ENCODE peak calls at places on chromosomes 7 and 10, in four cellular contexts. H is AG09309, Z is HEK293T, E is fibroblast of lung. M is an unnamed sample.

GRCh38 chr10:117551322-117552155 is 9.0 kb downstream of the EMX2 start:
- DNase-seq in H (no peak), Z (no peak), E (no peak), M (no peak)

GRCh38 chr10:58414270-58415041 is 29.2 kb downstream of the TFAM start:
- DNase-seq in H (no peak), Z (peak; percentile 38), E (peak; percentile 81), M (no peak)

GRCh38 chr7:155763721-155764431 is 48.4 kb downstream of the SHH start:
- DNase-seq in H (no peak), Z (no peak), E (no peak), M (no peak)

GRCh38 chr7:34236839-34237492 is 331.6 kb downstream of the BMPER start:
- DNase-seq in H (no peak), Z (no peak), E (no peak), M (peak; percentile 36)

GRCh38 chr10:100976906-100977305 is 7.6 kb downstream of the SEMA4G start:
- DNase-seq in H (no peak), Z (no peak), E (no peak), M (no peak)

GRCh38 chr7:135100856-135101255 is 47.0 kb upstream of the TMEM140 start:
- DNase-seq in H (no peak), Z (no peak), E (peak; percentile 3), M (no peak)

GRCh38 chr7:66100408-66101050 is 14.1 kb upstream of the CRCP start:
- DNase-seq in H (no peak), Z (no peak), E (no peak), M (no peak)

GRCh38 chr10:100879741-100880360 is 32.9 kb upstream of the SLF2 start:
- DNase-seq in H (no peak), Z (no peak), E (no peak), M (no peak)

GRCh38 chr10:6423413-6424170 is 156.5 kb downstream of the PRKCQ start:
- DNase-seq in H (no peak), Z (no peak), E (no peak), M (no peak)

GRCh38 chr10:80535671-80536360 is 1.9 kb upstream of the SH2D4B start:
- DNase-seq in H (no peak), Z (no peak), E (peak; percentile 41), M (peak; percentile 45)

GRCh38 chr7:1861799-1862458 is 191.9 kb downstream of the ELFN1 start:
- DNase-seq in H (no peak), Z (no peak), E (no peak), M (no peak)

GRCh38 chr7:128869138-128869943 is 6.7 kb downstream of the ATP6V1F start:
- DNase-seq in H (no peak), Z (peak; percentile 64), E (peak; percentile 37), M (no peak)

GRCh38 chr7:42914009-42914725 is 2.3 kb upstream of the C7orf25 start:
- DNase-seq in H (peak; percentile 68), Z (no peak), E (peak; percentile 38), M (no peak)

GRCh38 chr10:33927347-33927746 is 592.9 kb upstream of the NRP1 start:
- DNase-seq in H (no peak), Z (no peak), E (no peak), M (no peak)

GRCh38 chr10:36119439-36119838 is 477.3 kb upstream of the FZD8 start:
- DNase-seq in H (no peak), Z (no peak), E (no peak), M (no peak)

GRCh38 chr7:45700556-45700955 is 126.4 kb downstream of the ADCY1 start:
- DNase-seq in H (no peak), Z (no peak), E (no peak), M (no peak)

GRCh38 chr7:96067321-96067720 is 254.6 kb downstream of the SLC25A13 start:
- DNase-seq in H (no peak), Z (no peak), E (no peak), M (no peak)

GRCh38 chr7:6558837-6559236 is 7.6 kb upstream of the GRID2IP start:
- DNase-seq in H (peak; percentile 5), Z (peak; percentile 59), E (peak; percentile 37), M (peak; percentile 63)

GRCh38 chr10:22335204-22335956 is 9.9 kb upstream of the SPAG6 start:
- DNase-seq in H (no peak), Z (no peak), E (peak; percentile 62), M (peak; percentile 62)

GRCh38 chr7:140062118-140062527 is 628 bp downstream of the PARP12 start:
- DNase-seq in H (no peak), Z (no peak), E (no peak), M (no peak)

GRCh38 chr10:43043342-43043772 is 33.5 kb upstream of the RET start:
- DNase-seq in H (no peak), Z (no peak), E (no peak), M (no peak)

GRCh38 chr10:52542891-52543290 is 228.8 kb downstream of the DKK1 start:
- DNase-seq in H (no peak), Z (no peak), E (peak; percentile 43), M (no peak)

GRCh38 chr7:37218956-37219355 is 229.7 kb downstream of the ELMO1 start:
- DNase-seq in H (no peak), Z (no peak), E (no peak), M (no peak)

GRCh38 chr7:77393261-77393660 is 22.9 kb downstream of the GSAP start:
- DNase-seq in H (no peak), Z (no peak), E (no peak), M (no peak)

GRCh38 chr7:30843741-30844482 is 67.7 kb upstream of the AQP1 start:
- DNase-seq in H (no peak), Z (no peak), E (no peak), M (no peak)

GRCh38 chr10:51242393-51242792 is 168.1 kb downstream of the PRKG1 start:
- DNase-seq in H (no peak), Z (no peak), E (no peak), M (no peak)

GRCh38 chr10:103458720-103459119 is at the start of gene CALHM1:
- DNase-seq in H (no peak), Z (no peak), E (no peak), M (no peak)

GRCh38 chr7:99249985-99250575 is 22.6 kb upstream of the MYH16 start:
- DNase-seq in H (no peak), Z (no peak), E (no peak), M (no peak)

GRCh38 chr7:4794591-4795350 is 19.3 kb downstream of the AP5Z1 start:
- DNase-seq in H (no peak), Z (no peak), E (no peak), M (no peak)

GRCh38 chr7:45180084-45180986 is 22.7 kb downstream of the RAMP3 start:
- DNase-seq in H (no peak), Z (no peak), E (no peak), M (no peak)

GRCh38 chr7:2063562-2064360 is 169.0 kb downstream of the MAD1L1 start:
- DNase-seq in H (no peak), Z (peak; percentile 20), E (peak; percentile 27), M (no peak)

GRCh38 chr10:110376021-110376773 is 71.5 kb upstream of the SMNDC1 start:
- DNase-seq in H (no peak), Z (no peak), E (no peak), M (no peak)

GRCh38 chr7:38222481-38223096 is 44.5 kb downstream of the STARD3NL start:
- DNase-seq in H (no peak), Z (peak; percentile 47), E (peak; percentile 72), M (peak; percentile 69)

M was measured in head of caudate nucleus.